ENCODE peak calls at places on chromosomes 5 and 9, in ten cellular contexts. E is gastrocnemius medialis; T is upper lobe of left lung; Y is GM13976; G is stomach; X is CD8-positive, alpha-beta T cell; R is left ventricle myocardium inferior; K is osteoblast; L is heart right ventricle; P is A549. N is an unnamed sample.

GRCh38 chr9:94173632-94174031 is 85.5 kb upstream of the ZNF169 start:
- DNase-seq in K (no peak), Y (no peak), G (no peak), X (no peak), P (no peak), R (no peak), T (no peak), E (no peak), L (no peak), N (no peak)

GRCh38 chr5:156824800-156825199 is 25.3 kb upstream of the PPP1R2B start:
- DNase-seq in X (no peak), R (no peak), T (no peak), K (peak; percentile 86), Y (no peak), P (peak; percentile 75), L (no peak), G (no peak), E (no peak), N (no peak)

GRCh38 chr9:81999806-82000205 is 11.2 kb downstream of the SPATA31D1 start:
- DNase-seq in P (no peak), R (no peak), X (no peak), T (no peak), Y (no peak), G (no peak), E (no peak), K (no peak), L (no peak), N (no peak)

GRCh38 chr5:150540615-150541396 is 32.9 kb downstream of the NDST1 start:
- DNase-seq in T (no peak), X (no peak), Y (no peak), E (peak; percentile 52), R (no peak), G (peak; percentile 67), K (peak; percentile 95), P (no peak), L (no peak), N (no peak)

GRCh38 chr5:1884638-1885475 is 2.1 kb upstream of the IRX4 start:
- DNase-seq in L (no peak), G (no peak), R (no peak), P (no peak), T (no peak), K (peak; percentile 89), Y (no peak), E (no peak), X (no peak), N (no peak)

GRCh38 chr5:160260881-160261815 is 31.8 kb downstream of the FABP6 start:
- DNase-seq in P (peak; percentile 34), Y (no peak), K (peak; percentile 76), T (no peak), X (no peak), E (no peak), G (peak; percentile 74), L (no peak), R (no peak), N (no peak)

GRCh38 chr5:170603578-170604565 is 100.1 kb downstream of the KCNIP1 start:
- DNase-seq in T (no peak), G (no peak), E (no peak), K (no peak), X (no peak), L (peak; percentile 53), Y (peak; percentile 78), P (peak; percentile 58), R (peak; percentile 34), N (no peak)

GRCh38 chr5:171437286-171437821 is 17.9 kb downstream of the FGF18 start:
- DNase-seq in P (no peak), G (peak; percentile 36), L (no peak), E (no peak), X (no peak), Y (no peak), T (no peak), R (no peak), K (peak; percentile 62), N (no peak)

GRCh38 chr9:20320921-20321320 is 301.4 kb downstream of the MLLT3 start:
- DNase-seq in L (no peak), K (no peak), P (no peak), T (no peak), Y (no peak), X (no peak), R (no peak), E (no peak), G (no peak), N (no peak)

GRCh38 chr9:92659601-92660000 is 10.3 kb downstream of the IPPK start:
- DNase-seq in T (no peak), Y (no peak), L (no peak), R (no peak), X (no peak), G (no peak), E (no peak), P (no peak), K (peak; percentile 73), N (no peak)

GRCh38 chr5:9766581-9766980 is 136.4 kb upstream of the TAS2R1 start:
- DNase-seq in E (no peak), R (no peak), L (no peak), K (no peak), G (no peak), P (no peak), Y (no peak), T (no peak), X (no peak), N (no peak)
- TF ChIP-seq CTCF in E (no peak), R (no peak), L (no peak), K (peak; percentile 25), G (no peak), P (no peak), Y (no peak), T (no peak), X (no peak), N (no peak)

GRCh38 chr9:131559416-131560000 is 14.2 kb downstream of the PRRT1B start:
- DNase-seq in X (no peak), E (no peak), T (no peak), G (no peak), K (peak; percentile 18), L (no peak), R (no peak), Y (no peak), P (no peak), N (no peak)
- TF ChIP-seq CTCF in X (no peak), E (no peak), T (no peak), G (no peak), K (no peak), L (no peak), R (no peak), Y (no peak), P (no peak), N (no peak)

GRCh38 chr9:136437839-136438547 is 1.7 kb downstream of the INPP5E start:
- DNase-seq in Y (no peak), P (no peak), E (no peak), G (no peak), L (no peak), K (peak; percentile 95), R (no peak), X (no peak), T (no peak), N (no peak)

GRCh38 chr9:136439550-136440408 is at the start of gene INPP5E:
- DNase-seq in P (peak; percentile 81), R (peak; percentile 80), G (peak; percentile 82), Y (peak; percentile 97), L (peak; percentile 85), E (peak; percentile 23), X (peak; percentile 72), K (peak; percentile 99), T (peak; percentile 98), N (peak; percentile 99)

GRCh38 chr9:136438909-136439549 is 616 bp downstream of the INPP5E start:
- DNase-seq in G (no peak), L (peak; percentile 33), R (no peak), K (peak; percentile 96), P (peak; percentile 29), X (peak; percentile 14), Y (peak; percentile 90), E (no peak), T (peak; percentile 91), N (peak; percentile 69)

GRCh38 chr9:136437430-136437829 is 2.2 kb downstream of the INPP5E start:
- DNase-seq in E (no peak), T (no peak), G (no peak), Y (no peak), R (no peak), L (no peak), X (no peak), K (peak; percentile 93), P (no peak), N (no peak)

GRCh38 chr9:136438548-136438908 is 1.1 kb downstream of the INPP5E start:
- DNase-seq in X (no peak), R (no peak), T (peak; percentile 87), P (peak; percentile 26), E (no peak), L (no peak), K (peak; percentile 87), G (no peak), Y (peak; percentile 54), N (no peak)
- TF ChIP-seq CTCF in X (no peak), R (no peak), T (no peak), P (no peak), E (no peak), L (no peak), K (no peak), G (no peak), Y (no peak), N (no peak)

GRCh38 chr5:67401166-67401565 is 204.6 kb upstream of the CD180 start:
- DNase-seq in G (no peak), Y (no peak), T (no peak), X (no peak), E (no peak), K (no peak), L (no peak), R (no peak), P (no peak), N (no peak)

GRCh38 chr5:67400752-67401151 is 204.2 kb upstream of the CD180 start:
- DNase-seq in R (no peak), G (no peak), E (no peak), X (no peak), K (no peak), L (no peak), P (no peak), T (no peak), Y (no peak), N (no peak)

GRCh38 chr5:67396975-67397374 is 200.4 kb upstream of the CD180 start:
- DNase-seq in L (no peak), E (no peak), P (no peak), T (no peak), G (no peak), R (no peak), K (no peak), X (no peak), Y (no peak), N (no peak)

GRCh38 chr5:67393211-67393610 is 196.6 kb upstream of the CD180 start:
- DNase-seq in T (no peak), G (no peak), Y (no peak), P (no peak), E (no peak), R (no peak), K (no peak), L (no peak), X (no peak), N (no peak)

DNA sequence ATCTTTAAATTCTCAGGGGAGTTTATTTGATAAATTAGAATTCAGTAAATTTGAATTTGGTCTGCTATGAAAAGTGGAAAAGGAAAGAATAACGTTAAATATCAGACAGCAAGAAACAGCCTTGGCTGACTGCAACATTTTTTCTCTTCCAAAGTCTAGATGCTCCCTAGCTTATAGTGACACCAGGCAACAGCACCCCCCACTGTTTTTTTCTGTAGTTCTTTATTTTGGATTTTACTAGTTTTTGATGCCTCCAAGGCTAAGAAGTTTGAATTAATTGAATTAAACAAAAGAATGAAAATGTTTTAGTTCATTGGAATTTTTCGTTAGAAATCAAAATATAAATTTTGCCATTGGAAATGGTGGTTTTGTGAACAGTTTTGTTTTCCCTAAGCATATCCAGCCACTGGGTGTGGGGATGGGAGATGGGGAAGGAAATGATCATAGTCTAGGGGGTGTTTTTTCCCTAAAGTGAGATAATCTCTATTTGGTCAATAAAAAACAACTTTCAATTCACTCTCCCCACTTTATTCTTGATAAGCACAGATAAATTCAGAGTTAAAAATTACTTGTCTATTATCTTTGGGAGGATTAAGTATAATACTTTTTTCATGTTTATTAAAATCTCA is 199.3 kb upstream of the CD180 start:
- DNase-seq in X (no peak), Y (no peak), L (no peak), E (no peak), K (no peak), P (no peak), T (no peak), G (no peak), R (no peak), N (no peak)
- TF ChIP-seq CTCF in X (no peak), Y (no peak), L (peak; percentile 30), E (no peak), K (no peak), P (no peak), T (no peak), G (no peak), R (peak; percentile 11), N (no peak)